ENCODE peak calls at places on chromosomes 7 and 10, in four cellular contexts. M is lung, W is MM.1S, V is GM13977. U is an unnamed sample.

GRCh38 chr7:139360210-139360947 is 685 bp downstream of the LUC7L2 start:
- DNase-seq in V (peak; percentile 94), M (peak; percentile 97), W (peak; percentile 98), U (peak; percentile 98)

GRCh38 chr7:87810726-87811125 is 65.4 kb downstream of the SLC25A40 start:
- DNase-seq in V (no peak), M (no peak), W (no peak), U (no peak)

GRCh38 chr10:77357185-77357584 is 280.4 kb downstream of the KCNMA1 start:
- DNase-seq in M (no peak), W (no peak), V (no peak), U (no peak)

GRCh38 chr10:54703086-54703485 is 97.9 kb downstream of the PCDH15 start:
- DNase-seq in W (no peak), M (no peak), V (no peak), U (no peak)

GRCh38 chr7:40815512-40815911 is 680.7 kb downstream of the SUGCT start:
- DNase-seq in W (no peak), M (no peak), V (no peak), U (no peak)

GRCh38 chr7:4883352-4884144 is at the start of gene RADIL:
- DNase-seq in M (peak; percentile 95), V (peak; percentile 97), W (no peak), U (peak; percentile 95)

GRCh38 chr7:114822131-114822530 is 99.8 kb upstream of the MDFIC start:
- DNase-seq in V (no peak), M (no peak), W (no peak), U (no peak)

GRCh38 chr7:157032644-157033482 is 22.4 kb upstream of the MNX1 start:
- DNase-seq in V (no peak), W (peak; percentile 68), M (no peak), U (no peak)

GRCh38 chr7:132108553-132108952 is 467.7 kb downstream of the PLXNA4 start:
- DNase-seq in W (no peak), V (no peak), M (no peak), U (no peak)

GRCh38 chr7:2460641-2461040 is 15.6 kb downstream of the GRIFIN start:
- DNase-seq in V (no peak), M (no peak), W (no peak), U (no peak)

GRCh38 chr7:26293569-26294308 is 2.1 kb downstream of the SNX10 start:
- DNase-seq in V (peak; percentile 71), W (peak; percentile 45), M (no peak), U (no peak)

DNA sequence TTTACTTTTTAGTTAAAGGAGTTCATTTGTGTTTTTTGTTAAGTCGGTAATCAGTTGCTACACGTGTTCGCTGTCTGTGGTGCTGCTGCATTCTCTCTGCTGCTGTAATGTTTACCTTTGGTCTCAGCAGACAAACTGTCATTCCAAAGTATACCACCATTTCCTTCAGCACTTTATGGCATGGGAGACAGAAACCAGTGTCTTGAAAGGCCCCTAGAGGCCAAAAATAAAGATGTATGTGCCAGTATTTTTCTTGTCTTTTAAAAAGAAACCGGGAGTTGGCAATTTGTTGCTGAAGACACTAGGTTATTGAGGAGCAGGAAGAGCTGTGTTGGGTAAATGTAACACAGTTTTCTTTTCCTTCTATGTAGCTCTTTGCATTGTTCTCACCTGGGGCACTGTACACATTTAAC is 24.1 kb downstream of the ZNF92 start:
- DNase-seq in W (no peak), V (no peak), M (no peak), U (no peak)
- TF ChIP-seq CTCF in W (no peak), V (no peak), M (no peak), U (peak; percentile 36)

DNA sequence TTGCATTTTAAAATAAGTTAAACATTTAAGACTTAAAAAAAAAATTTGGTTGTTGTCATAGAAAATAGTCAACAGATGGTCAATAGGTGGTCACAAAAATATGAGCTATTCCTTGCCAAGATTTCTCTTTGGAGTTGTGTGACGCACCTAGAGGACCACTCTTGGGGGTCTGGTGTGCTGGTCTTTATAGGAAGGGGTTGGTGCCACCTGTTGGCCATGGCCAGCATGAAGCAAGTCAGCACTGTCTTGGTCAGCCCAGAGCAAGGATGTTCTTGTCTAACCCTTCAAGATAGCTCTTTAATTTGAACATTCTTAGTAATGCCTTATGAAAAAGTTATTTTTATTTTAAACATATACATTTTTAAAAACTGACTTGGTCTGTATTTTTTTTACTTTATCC is 267.9 kb upstream of the CNTNAP2 start:
- DNase-seq in V (peak; percentile 4), W (peak; percentile 25), M (no peak), U (no peak)
- TF ChIP-seq CTCF in V (peak; percentile 48), W (peak; percentile 43), M (no peak), U (peak; percentile 70)

DNA sequence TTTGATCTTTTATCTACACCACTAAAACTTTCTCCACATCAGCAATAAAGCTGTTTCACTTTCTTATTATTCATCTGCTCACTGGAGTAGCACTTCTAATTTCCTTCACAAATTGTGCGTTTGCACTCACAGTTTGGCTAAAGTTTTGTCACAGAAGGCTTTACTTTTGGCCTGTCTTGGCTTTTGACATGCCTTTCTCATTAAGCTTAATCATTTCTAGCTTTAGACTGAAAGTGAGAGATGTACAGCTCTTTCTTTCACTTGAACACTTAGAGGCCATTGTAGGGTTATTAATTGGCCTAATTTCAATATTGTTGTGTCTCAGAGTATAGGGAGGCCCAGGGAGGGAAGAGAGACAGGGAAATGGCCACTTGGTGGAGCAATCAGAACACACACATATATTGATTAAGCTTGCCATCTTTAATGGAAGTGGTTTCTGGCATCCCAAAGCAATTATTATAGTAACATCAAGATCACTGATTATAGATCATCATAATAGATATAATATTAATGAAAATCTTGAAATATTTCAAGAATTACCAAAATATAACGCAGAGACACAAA is 512.5 kb downstream of the ETV1 start:
- DNase-seq in W (peak; percentile 23), M (no peak), V (no peak), U (no peak)
- TF ChIP-seq CTCF in W (no peak), M (no peak), V (no peak), U (no peak)

DNA sequence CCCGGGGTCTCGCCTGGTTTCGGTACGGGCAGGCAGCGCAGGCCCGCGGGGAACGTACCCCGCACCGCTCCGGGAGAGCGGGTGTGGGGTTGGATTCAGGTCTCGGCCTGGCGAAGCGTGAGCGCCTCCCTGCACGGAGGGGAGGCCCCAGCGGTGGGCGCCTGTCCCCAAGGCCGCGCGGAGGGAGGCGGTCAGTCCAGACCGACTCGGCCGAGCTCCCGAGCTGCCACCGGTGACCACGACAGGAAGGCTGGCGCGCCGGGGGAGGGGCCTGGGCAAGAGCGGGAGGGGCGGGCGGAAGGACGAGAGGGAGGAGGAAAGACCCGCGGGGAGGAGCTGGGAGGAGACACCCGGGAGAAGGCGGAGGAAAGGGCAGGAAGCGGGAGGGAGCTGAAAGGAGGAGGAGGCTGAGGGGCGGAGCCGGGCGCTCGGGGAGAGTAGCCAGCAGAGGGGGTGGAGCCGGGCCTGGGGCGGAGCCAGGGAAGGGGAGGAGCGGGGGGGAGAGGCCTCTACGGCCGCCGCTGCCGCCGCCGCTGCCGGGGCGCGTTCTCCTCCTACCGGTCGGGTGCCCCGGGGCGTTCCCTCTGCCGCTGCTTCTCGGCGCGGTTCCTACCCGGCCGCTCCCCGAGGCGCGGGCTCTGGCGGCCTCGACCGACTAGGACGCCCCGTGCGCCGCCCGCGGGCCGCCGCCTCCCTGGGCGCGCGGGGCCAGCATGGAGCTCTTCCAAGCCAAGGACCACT is at the start of gene INPP5F:
- DNase-seq in M (peak; percentile 100), W (peak; percentile 94), V (peak; percentile 100), U (peak; percentile 99)
- TF ChIP-seq CTCF in M (peak; percentile 10), W (peak; percentile 11), V (peak; percentile 37), U (peak; percentile 43)

GRCh38 chr7:726084-726853 is at the start of gene DNAAF5:
- DNase-seq in W (peak; percentile 91), M (peak; percentile 88), V (peak; percentile 96), U (peak; percentile 88)
- TF ChIP-seq CTCF in W (no peak), M (no peak), V (no peak), U (no peak)

DNA sequence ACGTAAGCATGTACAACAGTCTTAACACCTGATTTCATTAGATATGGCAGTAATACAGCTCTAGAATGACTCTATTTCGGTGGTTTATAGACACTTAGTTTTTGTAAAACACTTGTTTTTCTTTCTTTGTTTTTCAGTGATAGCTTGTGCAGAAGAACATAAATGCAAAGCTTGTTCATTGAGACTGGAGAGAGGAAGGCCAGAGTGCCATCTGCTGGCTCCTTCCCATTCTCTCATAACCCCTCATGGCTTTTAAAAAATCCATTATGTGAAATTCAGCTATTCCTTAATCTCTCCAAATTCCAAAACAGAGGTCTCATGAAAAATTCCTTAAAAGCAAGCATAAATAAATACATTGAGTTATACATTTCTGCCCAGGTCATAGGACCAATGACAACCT is 76.3 kb downstream of the CACNB2 start:
- DNase-seq in W (no peak), M (no peak), V (no peak), U (no peak)
- TF ChIP-seq CTCF in W (peak; percentile 21), M (no peak), V (peak; percentile 22), U (peak; percentile 68)

DNA sequence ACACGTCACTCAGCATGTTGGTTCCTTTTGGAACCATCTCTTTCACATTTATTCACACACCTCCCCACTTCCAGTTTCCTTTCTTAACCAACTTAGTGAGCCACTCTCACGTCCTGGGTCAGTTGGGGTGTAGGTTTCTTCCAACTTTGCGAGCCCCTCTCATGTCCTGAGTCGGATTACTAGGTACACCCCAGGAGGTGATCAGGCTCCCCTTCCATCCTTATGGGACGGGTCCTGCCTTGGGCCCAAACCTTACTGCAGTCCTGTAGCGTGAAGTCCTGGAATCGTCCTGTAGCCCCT is 7.7 kb downstream of the ERV3-1 start:
- DNase-seq in V (no peak), W (no peak), M (no peak), U (no peak)
- TF ChIP-seq CTCF in V (no peak), W (no peak), M (no peak), U (no peak)

DNA sequence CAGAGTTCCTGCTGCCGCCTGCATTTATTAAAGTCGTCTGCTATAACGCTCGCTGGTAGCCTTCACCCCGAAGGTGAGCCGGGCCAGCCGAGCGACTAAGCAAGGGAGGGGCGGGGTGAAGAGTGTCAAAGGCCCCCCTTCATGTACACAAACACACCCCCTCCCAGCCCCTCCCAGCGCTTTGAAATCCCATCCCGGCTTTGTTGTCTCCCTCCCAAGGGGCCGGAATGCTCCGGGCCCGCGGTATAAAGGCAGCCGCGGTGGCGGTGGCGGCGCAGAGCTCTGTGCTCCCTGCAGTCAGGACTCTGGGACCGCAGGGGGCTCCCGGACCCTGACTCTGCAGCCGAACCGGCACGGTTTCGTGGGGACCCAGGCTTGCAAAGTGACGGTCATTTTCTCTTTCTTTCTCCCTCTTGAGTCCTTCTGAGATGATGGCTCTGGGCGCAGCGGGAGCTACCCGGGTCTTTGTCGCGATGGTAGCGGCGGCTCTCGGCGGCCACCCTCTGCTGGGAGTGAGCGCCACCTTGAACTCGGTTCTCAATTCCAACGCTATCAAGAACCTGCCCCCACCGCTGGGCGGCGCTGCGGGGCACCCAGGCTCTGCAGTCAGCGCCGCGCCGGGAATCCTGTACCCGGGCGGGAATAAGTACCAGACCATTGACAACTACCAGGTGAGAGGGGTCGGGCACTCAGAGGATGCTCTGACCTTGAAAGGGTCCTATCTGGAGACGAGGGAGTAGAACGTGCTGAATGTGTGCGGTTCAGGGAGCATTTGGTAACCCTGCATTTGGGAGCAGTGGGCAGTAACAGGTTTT is at the start of gene DKK1:
- DNase-seq in W (peak; percentile 85), V (peak; percentile 28), M (peak; percentile 36), U (peak; percentile 82)
- TF ChIP-seq CTCF in W (peak; percentile 95), V (peak; percentile 62), M (peak; percentile 24), U (peak; percentile 87)

DNA sequence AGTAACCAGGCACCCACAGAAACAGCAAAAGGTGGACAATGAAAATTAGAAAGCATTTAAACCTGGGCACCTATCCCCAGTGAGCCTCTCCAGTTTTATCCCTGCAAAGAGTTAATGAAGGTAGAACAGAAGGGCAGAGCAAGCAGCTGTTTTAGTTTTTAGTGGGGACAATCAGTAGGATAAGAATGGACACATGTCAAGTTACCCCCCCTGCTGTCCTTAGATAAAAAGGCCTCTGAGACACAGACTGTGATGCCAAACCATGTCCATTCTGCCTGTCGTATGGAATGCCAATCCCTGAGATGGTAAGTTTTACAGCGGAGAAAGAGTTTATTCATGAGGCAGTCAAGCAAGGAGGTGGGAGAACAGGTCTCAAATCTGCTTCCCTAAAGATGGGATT is 162.6 kb upstream of the AGR3 start:
- DNase-seq in V (no peak), M (no peak), W (no peak), U (no peak)
- TF ChIP-seq CTCF in V (no peak), M (no peak), W (no peak), U (no peak)

U was measured in type B pancreatic cell.